ENCODE peak calls at places on chromosomes 16 and 17, in six cellular contexts. One of them, this sample, is unnamed.

GRCh38 chr16:4687946-4688673 is 5.3 kb upstream of the NUDT16L1 start:
- DNase-seq in GM23338: no peak
- DNase-seq in stomach: no peak
- DNase-seq in breast epithelium: no peak
- DNase-seq in H1: no peak
- DNase-seq in GM12891: no peak
- DNase-seq in this sample: no peak

GRCh38 chr16:30185141-30185682 is 1.8 kb downstream of the CORO1A start:
- DNase-seq in stomach: no peak
- DNase-seq in breast epithelium: no peak
- DNase-seq in GM23338: no peak
- DNase-seq in H1: peak; percentile 44
- DNase-seq in GM12891: peak; percentile 21
- DNase-seq in this sample: no peak

GRCh38 chr16:67425581-67425980 is 5.3 kb upstream of the HSD11B2 start:
- DNase-seq in breast epithelium: no peak
- DNase-seq in GM12891: no peak
- DNase-seq in stomach: no peak
- DNase-seq in GM23338: no peak
- DNase-seq in H1: no peak
- DNase-seq in this sample: no peak

GRCh38 chr16:8763899-8764298 is 33.5 kb downstream of the TMEM186 start:
- DNase-seq in GM23338: peak; percentile 41
- DNase-seq in stomach: no peak
- DNase-seq in breast epithelium: no peak
- DNase-seq in GM12891: no peak
- DNase-seq in H1: no peak
- DNase-seq in this sample: no peak

GRCh38 chr17:72466199-72466598 is 345.4 kb downstream of the SOX9 start:
- DNase-seq in stomach: peak; percentile 39
- DNase-seq in GM12891: no peak
- DNase-seq in breast epithelium: no peak
- DNase-seq in H1: no peak
- DNase-seq in GM23338: no peak
- DNase-seq in this sample: no peak

GRCh38 chr16:4179020-4179419 is 62.8 kb upstream of the ADCY9 start:
- DNase-seq in H1: no peak
- DNase-seq in breast epithelium: peak; percentile 66
- DNase-seq in stomach: no peak
- DNase-seq in GM23338: no peak
- DNase-seq in GM12891: no peak
- DNase-seq in this sample: no peak

GRCh38 chr17:59826741-59827453 is 65.8 kb downstream of the TUBD1 start:
- DNase-seq in H1: no peak
- DNase-seq in breast epithelium: no peak
- DNase-seq in GM12891: no peak
- DNase-seq in GM23338: no peak
- DNase-seq in stomach: no peak
- DNase-seq in this sample: no peak

GRCh38 chr17:45429338-45430005 is 3.2 kb downstream of the ARHGAP27 start:
- DNase-seq in GM12891: no peak
- DNase-seq in breast epithelium: no peak
- DNase-seq in H1: peak; percentile 77
- DNase-seq in GM23338: peak; percentile 71
- DNase-seq in stomach: peak; percentile 64
- DNase-seq in this sample: no peak

GRCh38 chr16:66516808-66517585 is 32.9 kb downstream of the TK2 start:
- DNase-seq in breast epithelium: peak; percentile 96
- DNase-seq in GM23338: no peak
- DNase-seq in H1: no peak
- DNase-seq in stomach: peak; percentile 97
- DNase-seq in GM12891: peak; percentile 87
- DNase-seq in this sample: peak; percentile 85

GRCh38 chr16:31440511-31441184 is 1.9 kb downstream of the ZNF843 start:
- DNase-seq in breast epithelium: no peak
- DNase-seq in GM12891: no peak
- DNase-seq in GM23338: no peak
- DNase-seq in stomach: no peak
- DNase-seq in H1: no peak
- DNase-seq in this sample: no peak

GRCh38 chr17:18028684-18029540 is 10.1 kb downstream of the ATPAF2 start:
- DNase-seq in GM23338: no peak
- DNase-seq in H1: no peak
- DNase-seq in stomach: no peak
- DNase-seq in breast epithelium: no peak
- DNase-seq in GM12891: no peak
- DNase-seq in this sample: no peak

DNA sequence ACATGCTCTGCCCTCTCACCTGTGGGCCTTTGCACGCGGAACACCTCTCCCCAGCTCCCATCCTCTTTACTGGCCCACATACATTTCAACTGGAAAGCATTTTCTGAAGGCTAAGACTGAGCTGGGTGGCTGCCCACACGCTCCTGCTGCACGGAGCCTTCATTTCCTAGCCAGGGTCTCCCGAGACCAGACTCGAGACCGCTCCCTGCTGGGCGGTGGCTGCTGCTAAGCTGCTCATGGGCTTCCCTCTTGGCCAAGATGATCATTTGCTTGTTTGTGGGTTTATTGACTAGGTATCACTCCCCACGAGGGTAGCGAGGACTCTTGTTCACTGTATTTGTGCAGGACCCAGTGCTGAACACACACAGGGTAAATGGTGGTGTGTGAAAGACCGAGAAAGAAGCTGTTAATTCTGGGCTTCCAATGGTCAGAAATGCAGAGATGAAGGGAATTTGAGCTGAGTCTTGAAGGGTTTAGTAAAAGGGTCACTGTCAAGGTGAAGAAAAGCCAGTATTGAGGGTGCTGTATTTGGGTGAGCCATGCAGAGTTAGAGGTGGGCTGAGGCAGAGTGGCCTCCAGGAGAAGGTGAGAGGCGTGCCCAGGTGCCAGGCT is 907 bp downstream of the TRAPPC2L start:
- DNase-seq in GM12891: peak; percentile 93
- DNase-seq in breast epithelium: peak; percentile 65
- DNase-seq in H1: peak; percentile 80
- DNase-seq in GM23338: peak; percentile 80
- DNase-seq in stomach: peak; percentile 76
- DNase-seq in this sample: peak; percentile 87
- TF ChIP-seq POLR2AphosphoS5 in GM12891: no peak
- TF ChIP-seq POLR2AphosphoS5 in breast epithelium: no peak
- TF ChIP-seq POLR2AphosphoS5 in H1: no peak
- TF ChIP-seq POLR2AphosphoS5 in GM23338: no peak
- TF ChIP-seq POLR2AphosphoS5 in stomach: no peak
- TF ChIP-seq POLR2AphosphoS5 in this sample: no peak

GRCh38 chr17:81422776-81423697 is 27.8 kb downstream of the BAHCC1 start:
- DNase-seq in GM23338: no peak
- DNase-seq in H1: no peak
- DNase-seq in stomach: peak; percentile 74
- DNase-seq in GM12891: no peak
- DNase-seq in breast epithelium: peak; percentile 69
- DNase-seq in this sample: no peak
- TF ChIP-seq POLR2AphosphoS5 in GM23338: no peak
- TF ChIP-seq POLR2AphosphoS5 in H1: no peak
- TF ChIP-seq POLR2AphosphoS5 in stomach: peak; percentile 66
- TF ChIP-seq POLR2AphosphoS5 in GM12891: no peak
- TF ChIP-seq POLR2AphosphoS5 in breast epithelium: peak; percentile 10
- TF ChIP-seq POLR2AphosphoS5 in this sample: no peak

GRCh38 chr17:81222906-81223757 is at the start of gene CEP131:
- DNase-seq in breast epithelium: peak; percentile 99
- DNase-seq in H1: peak; percentile 100
- DNase-seq in stomach: peak; percentile 99
- DNase-seq in GM23338: peak; percentile 99
- DNase-seq in GM12891: peak; percentile 100
- DNase-seq in this sample: peak; percentile 100
- TF ChIP-seq POLR2AphosphoS5 in breast epithelium: no peak
- TF ChIP-seq POLR2AphosphoS5 in H1: peak; percentile 70
- TF ChIP-seq POLR2AphosphoS5 in stomach: peak; percentile 81
- TF ChIP-seq POLR2AphosphoS5 in GM23338: peak; percentile 52
- TF ChIP-seq POLR2AphosphoS5 in GM12891: no peak
- TF ChIP-seq POLR2AphosphoS5 in this sample: no peak

GRCh38 chr17:82310877-82311276 is 6.5 kb downstream of the CD7 start:
- DNase-seq in GM23338: no peak
- DNase-seq in stomach: no peak
- DNase-seq in breast epithelium: no peak
- DNase-seq in H1: no peak
- DNase-seq in GM12891: no peak
- DNase-seq in this sample: no peak

GRCh38 chr17:82313195-82314011 is 4.0 kb downstream of the CD7 start:
- DNase-seq in stomach: no peak
- DNase-seq in GM23338: no peak
- DNase-seq in GM12891: no peak
- DNase-seq in H1: no peak
- DNase-seq in breast epithelium: no peak
- DNase-seq in this sample: no peak

GRCh38 chr17:82305727-82306300 is 11.6 kb downstream of the CD7 start:
- DNase-seq in GM12891: no peak
- DNase-seq in GM23338: no peak
- DNase-seq in breast epithelium: no peak
- DNase-seq in H1: no peak
- DNase-seq in stomach: no peak
- DNase-seq in this sample: no peak

GRCh38 chr17:82311971-82312370 is 5.4 kb downstream of the CD7 start:
- DNase-seq in H1: no peak
- DNase-seq in breast epithelium: no peak
- DNase-seq in GM23338: no peak
- DNase-seq in GM12891: no peak
- DNase-seq in stomach: no peak
- DNase-seq in this sample: no peak

GRCh38 chr17:82309656-82310570 is 7.5 kb downstream of the CD7 start:
- DNase-seq in H1: no peak
- DNase-seq in GM12891: no peak
- DNase-seq in GM23338: no peak
- DNase-seq in stomach: no peak
- DNase-seq in breast epithelium: no peak
- DNase-seq in this sample: no peak
- TF ChIP-seq POLR2AphosphoS5 in H1: no peak
- TF ChIP-seq POLR2AphosphoS5 in GM12891: no peak
- TF ChIP-seq POLR2AphosphoS5 in GM23338: no peak
- TF ChIP-seq POLR2AphosphoS5 in stomach: no peak
- TF ChIP-seq POLR2AphosphoS5 in breast epithelium: no peak
- TF ChIP-seq POLR2AphosphoS5 in this sample: no peak

GRCh38 chr17:79337053-79337452 is 262.4 kb downstream of the ENGASE start:
- DNase-seq in H1: no peak
- DNase-seq in breast epithelium: no peak
- DNase-seq in stomach: no peak
- DNase-seq in GM12891: no peak
- DNase-seq in GM23338: no peak
- DNase-seq in this sample: no peak
- TF ChIP-seq POLR2AphosphoS5 in H1: no peak
- TF ChIP-seq POLR2AphosphoS5 in breast epithelium: no peak
- TF ChIP-seq POLR2AphosphoS5 in stomach: no peak
- TF ChIP-seq POLR2AphosphoS5 in GM12891: no peak
- TF ChIP-seq POLR2AphosphoS5 in GM23338: no peak
- TF ChIP-seq POLR2AphosphoS5 in this sample: no peak

GRCh38 chr17:8067806-8068205 is 19.7 kb downstream of the ALOX12B start:
- DNase-seq in stomach: no peak
- DNase-seq in GM23338: no peak
- DNase-seq in H1: no peak
- DNase-seq in breast epithelium: no peak
- DNase-seq in GM12891: no peak
- DNase-seq in this sample: no peak

GRCh38 chr17:8069587-8069860 is 18.0 kb downstream of the ALOX12B start:
- DNase-seq in GM12891: no peak
- DNase-seq in stomach: no peak
- DNase-seq in GM23338: no peak
- DNase-seq in breast epithelium: no peak
- DNase-seq in H1: no peak
- DNase-seq in this sample: no peak

GRCh38 chr17:8068736-8069586 is 18.6 kb downstream of the ALOX12B start:
- DNase-seq in GM12891: no peak
- DNase-seq in H1: no peak
- DNase-seq in GM23338: no peak
- DNase-seq in breast epithelium: no peak
- DNase-seq in stomach: no peak
- DNase-seq in this sample: no peak

GRCh38 chr17:8064590-8065019 is 22.9 kb downstream of the ALOX12B start:
- DNase-seq in breast epithelium: no peak
- DNase-seq in GM12891: no peak
- DNase-seq in GM23338: no peak
- DNase-seq in stomach: no peak
- DNase-seq in H1: no peak
- DNase-seq in this sample: no peak

DNA sequence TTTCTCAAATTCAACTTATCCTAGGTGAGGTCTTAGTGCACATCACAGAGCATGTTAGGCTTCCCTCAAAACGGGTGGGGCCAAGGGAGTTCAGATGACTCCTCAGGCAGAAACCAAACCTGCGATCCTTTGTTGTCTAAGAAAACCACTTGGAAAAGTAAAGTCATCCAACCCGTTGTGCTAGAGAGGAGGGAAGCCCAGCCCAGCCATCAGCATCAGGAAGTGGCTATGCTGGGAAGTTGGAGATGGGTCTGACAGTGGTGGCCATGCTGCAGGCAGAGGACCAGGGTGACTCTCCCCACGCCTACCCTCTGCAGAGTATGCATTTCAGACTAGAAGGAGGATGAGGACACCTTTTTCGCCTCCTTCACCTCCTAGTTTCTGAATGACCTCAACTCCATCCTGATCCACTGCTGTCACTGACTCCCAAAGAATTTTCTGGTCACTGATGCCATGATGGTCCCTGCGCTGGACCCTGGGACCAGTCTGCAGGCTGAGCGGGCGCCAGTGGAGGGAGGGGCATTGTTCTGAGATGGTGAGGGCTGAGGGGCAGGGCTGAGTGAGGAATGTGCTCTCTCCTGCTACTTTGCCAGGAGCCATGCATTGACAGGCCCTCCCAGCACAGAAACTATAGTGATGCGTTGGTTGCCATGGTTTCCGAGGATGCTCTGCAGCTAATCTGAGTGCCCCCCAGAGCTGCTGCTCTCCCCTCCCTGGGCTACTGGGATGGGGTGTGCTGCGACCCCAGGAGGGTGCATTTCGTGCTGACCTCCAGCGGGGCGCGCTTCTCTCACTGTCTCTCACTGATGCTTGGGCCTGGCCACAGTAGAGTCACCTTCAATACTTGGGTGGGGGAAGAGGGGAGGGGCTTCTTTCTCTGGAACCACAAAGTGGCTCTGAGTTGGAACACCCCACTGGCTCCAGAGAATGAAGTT is 20.4 kb downstream of the ALOX12B start:
- DNase-seq in breast epithelium: no peak
- DNase-seq in GM12891: no peak
- DNase-seq in stomach: no peak
- DNase-seq in GM23338: peak; percentile 42
- DNase-seq in H1: no peak
- DNase-seq in this sample: no peak
- TF ChIP-seq POLR2AphosphoS5 in breast epithelium: no peak
- TF ChIP-seq POLR2AphosphoS5 in GM12891: no peak
- TF ChIP-seq POLR2AphosphoS5 in stomach: no peak
- TF ChIP-seq POLR2AphosphoS5 in GM23338: no peak
- TF ChIP-seq POLR2AphosphoS5 in H1: no peak
- TF ChIP-seq POLR2AphosphoS5 in this sample: no peak

This sample was measured in GM12892.